ENCODE peak calls at places on chromosomes 4 and X, in four cellular contexts. K is K562, L is WTC11, W is HepG2. T is an unnamed sample.

GRCh38 chr4:85829276-85830051 is 354.5 kb downstream of the ARHGAP24 start:
- DNase-seq in K (no peak), L (no peak), W (no peak), T (no peak)

GRCh38 chr4:165201806-165202205 is 5.6 kb upstream of the KLHL2 start:
- DNase-seq in K (no peak), L (no peak), W (no peak), T (no peak)

GRCh38 chrX:115372026-115372610 is 82.6 kb downstream of the LUZP4 start:
- DNase-seq in K (no peak), L (no peak), W (no peak), T (peak; percentile 23)

GRCh38 chrX:149940015-149940716 is 1.9 kb upstream of the EOLA2 start:
- DNase-seq in K (peak; percentile 89), L (peak; percentile 91), W (peak; percentile 90), T (peak; percentile 83)

GRCh38 chrX:42515939-42516338 is 262.0 kb downstream of the PPP1R2C start:
- DNase-seq in K (no peak), L (no peak), W (no peak), T (no peak)

GRCh38 chr4:152684007-152684406 is 4.2 kb upstream of the TMEM154 start:
- DNase-seq in K (no peak), L (no peak), W (no peak), T (no peak)

GRCh38 chr4:57064811-57065711 is 45.1 kb downstream of the IGFBP7 start:
- DNase-seq in K (no peak), L (no peak), W (no peak), T (no peak)

GRCh38 chr4:186137193-186137792 is 32.8 kb downstream of the FAM149A start:
- DNase-seq in K (no peak), L (no peak), W (no peak), T (peak; percentile 14)

GRCh38 chr4:8846046-8846720 is 25.5 kb downstream of the HMX1 start:
- DNase-seq in K (no peak), L (no peak), W (no peak), T (no peak)

GRCh38 chr4:172356002-172356401 is 542.8 kb downstream of the GALNTL6 start:
- DNase-seq in K (no peak), L (no peak), W (no peak), T (no peak)

GRCh38 chr4:101806914-101807313 is 16.4 kb downstream of the BANK1 start:
- DNase-seq in K (no peak), L (no peak), W (no peak), T (peak; percentile 8)

GRCh38 chr4:13615162-13615561 is 12.4 kb downstream of the BOD1L1 start:
- DNase-seq in K (no peak), L (no peak), W (no peak), T (no peak)
- TF ChIP-seq ELF4 in K (no peak), L (no peak), W (no peak), T (no peak)

GRCh38 chr4:54390670-54391069 is 161.6 kb downstream of the PDGFRA start:
- DNase-seq in K (no peak), L (no peak), W (no peak), T (no peak)
- TF ChIP-seq ELF4 in K (no peak), L (no peak), W (no peak), T (no peak)

DNA sequence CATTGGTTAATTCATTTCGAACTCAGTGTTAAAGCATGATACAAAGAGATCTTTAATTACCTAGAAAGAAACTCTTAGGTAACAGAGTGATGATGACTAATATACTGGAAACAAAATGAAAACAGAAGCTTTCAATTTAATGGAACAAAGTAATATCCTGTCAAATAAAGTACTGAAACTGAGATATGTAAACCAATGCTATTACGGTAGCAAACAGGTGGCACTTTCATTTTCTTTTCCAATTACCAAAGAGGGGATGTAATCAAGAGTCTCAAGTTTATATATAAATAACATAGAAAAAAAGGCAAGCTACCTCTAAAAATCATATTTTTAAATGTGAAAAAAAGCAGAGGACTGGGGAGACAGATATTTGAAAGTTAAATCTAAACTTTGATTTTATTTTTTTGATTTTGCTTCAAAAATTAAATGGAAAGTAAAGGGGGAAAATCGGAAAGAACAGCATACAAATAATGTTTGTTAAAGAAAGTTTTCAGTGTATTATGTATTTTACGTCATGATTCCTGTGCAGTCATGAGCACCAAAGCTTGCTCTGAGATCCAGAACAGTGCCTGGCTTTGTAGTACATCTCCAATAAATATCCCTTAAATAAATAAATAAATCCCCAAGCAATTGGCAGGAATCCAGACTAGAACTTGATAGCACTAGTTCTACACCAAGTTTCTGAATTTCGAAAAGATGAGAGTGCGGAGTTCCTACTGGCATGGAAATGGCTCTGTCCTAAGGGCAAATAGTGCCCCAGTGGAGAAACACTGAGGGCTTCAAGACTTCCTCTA is 25.0 kb upstream of the RAPGEF2 start:
- DNase-seq in K (no peak), L (no peak), W (peak; percentile 32), T (peak; percentile 60)
- TF ChIP-seq ELF4 in K (no peak), L (no peak), W (no peak), T (no peak)

DNA sequence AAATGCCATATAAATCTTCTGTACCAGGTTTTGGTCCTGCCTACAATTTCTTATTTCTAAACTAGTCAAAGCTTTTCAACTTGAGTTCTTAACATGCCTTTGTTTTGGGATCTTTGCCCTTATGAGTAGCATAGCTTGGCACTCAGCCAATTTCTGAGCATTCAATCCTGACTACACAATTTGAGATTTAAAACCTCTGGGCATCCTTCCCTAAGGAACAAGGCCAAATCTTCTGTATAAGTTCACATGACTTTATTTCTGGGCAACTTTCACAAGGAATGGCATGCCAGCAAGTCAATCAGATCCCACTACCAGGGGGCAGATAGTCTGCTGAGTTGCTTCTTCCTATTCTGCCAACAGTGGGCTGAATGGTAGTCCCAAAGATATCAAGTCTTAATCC is 254.2 kb downstream of the ADAMTS3 start:
- DNase-seq in K (no peak), L (no peak), W (no peak), T (no peak)
- TF ChIP-seq ELF4 in K (no peak), L (no peak), W (no peak), T (no peak)

GRCh38 chr4:158850800-158851644 is 82.2 kb downstream of the FNIP2 start:
- DNase-seq in K (peak; percentile 24), L (no peak), W (no peak), T (no peak)
- TF ChIP-seq ELF4 in K (no peak), L (no peak), W (no peak), T (no peak)

GRCh38 chr4:60396680-60397079 is 803.4 kb upstream of the ADGRL3 start:
- DNase-seq in K (no peak), L (no peak), W (no peak), T (no peak)

GRCh38 chr4:60403986-60404385 is 796.1 kb upstream of the ADGRL3 start:
- DNase-seq in K (no peak), L (no peak), W (no peak), T (no peak)

GRCh38 chr4:60400599-60400998 is 799.5 kb upstream of the ADGRL3 start:
- DNase-seq in K (no peak), L (no peak), W (no peak), T (no peak)
- TF ChIP-seq ELF4 in K (no peak), L (no peak), W (no peak), T (no peak)

GRCh38 chr4:113117346-113117677 is 67.9 kb downstream of the ANK2 start:
- DNase-seq in K (no peak), L (no peak), W (no peak), T (no peak)

GRCh38 chr4:113113151-113113550 is 63.7 kb downstream of the ANK2 start:
- DNase-seq in K (no peak), L (no peak), W (no peak), T (no peak)

GRCh38 chr4:113112341-113112978 is 63.0 kb downstream of the ANK2 start:
- DNase-seq in K (no peak), L (no peak), W (no peak), T (no peak)

GRCh38 chr4:113114884-113115283 is 65.4 kb downstream of the ANK2 start:
- DNase-seq in K (no peak), L (no peak), W (no peak), T (no peak)

GRCh38 chr4:113116414-113117345 is 67.2 kb downstream of the ANK2 start:
- DNase-seq in K (no peak), L (no peak), W (no peak), T (no peak)
- TF ChIP-seq ELF4 in K (no peak), L (no peak), W (no peak), T (no peak)